ENCODE peak calls at places on chromosome 10, in six cellular contexts. R is HCT116, H is PC-9, Y is IMR-90, G is keratinocyte, X is GM12878. L is an unnamed sample.

GRCh38 chr10:91700273-91700672 is 67.4 kb upstream of the PPP1R3C start:
- DNase-seq in G (no peak), R (no peak), X (no peak), Y (no peak), H (no peak), L (no peak)

GRCh38 chr10:28302012-28302667 is 724 bp downstream of the MPP7 start:
- DNase-seq in H (no peak), G (no peak), R (no peak), Y (no peak), X (no peak), L (no peak)

GRCh38 chr10:102869290-102870198 is at the start of gene AS3MT:
- DNase-seq in H (peak), G (no peak), R (no peak), X (no peak), Y (no peak), L (no peak)

GRCh38 chr10:70576803-70577517 is 25.6 kb downstream of the PRF1 start:
- DNase-seq in H (no peak), Y (peak), G (no peak), X (no peak), R (no peak), L (peak)

GRCh38 chr10:52447931-52448353 is 133.9 kb downstream of the DKK1 start:
- DNase-seq in G (no peak), Y (peak), X (no peak), H (no peak), R (no peak), L (no peak)

GRCh38 chr10:27448926-27449325 is 55.2 kb upstream of the RAB18 start:
- DNase-seq in H (no peak), X (no peak), Y (peak), G (peak), R (peak), L (peak)

GRCh38 chr10:116743266-116744064 is 1.1 kb upstream of the HSPA12A start:
- DNase-seq in Y (no peak), R (no peak), X (no peak), G (no peak), H (no peak), L (no peak)

GRCh38 chr10:31419394-31420063 is 100.5 kb downstream of the ZEB1 start:
- DNase-seq in Y (peak), H (no peak), G (no peak), X (no peak), R (no peak), L (peak)

GRCh38 chr10:27512548-27512947 is 8.4 kb downstream of the RAB18 start:
- DNase-seq in H (no peak), X (no peak), G (no peak), R (no peak), Y (peak), L (no peak)

GRCh38 chr10:11921800-11922387 is 98.7 kb downstream of the PROSER2 start:
- DNase-seq in G (no peak), H (no peak), R (no peak), X (no peak), Y (no peak), L (no peak)

GRCh38 chr10:91636892-91637291 is 4.0 kb upstream of the PPP1R3C start:
- DNase-seq in G (no peak), X (no peak), R (no peak), Y (no peak), H (no peak), L (no peak)

GRCh38 chr10:13734151-13734550 is 147.4 kb downstream of the PRPF18 start:
- DNase-seq in H (no peak), G (no peak), X (no peak), Y (no peak), R (no peak), L (no peak)

GRCh38 chr10:111113238-111113960 is 36.6 kb downstream of the ADRA2A start:
- DNase-seq in Y (no peak), X (no peak), G (no peak), R (no peak), H (no peak), L (no peak)

GRCh38 chr10:44376504-44377099 is 8.3 kb downstream of the CXCL12 start:
- DNase-seq in X (no peak), H (no peak), Y (no peak), G (no peak), R (no peak), L (no peak)

GRCh38 chr10:44378626-44379025 is 6.3 kb downstream of the CXCL12 start:
- DNase-seq in R (no peak), H (no peak), X (no peak), G (no peak), Y (no peak), L (no peak)

GRCh38 chr10:44379907-44380306 is 5.0 kb downstream of the CXCL12 start:
- DNase-seq in H (no peak), R (no peak), Y (no peak), G (no peak), X (no peak), L (no peak)

GRCh38 chr10:44380829-44381600 is 3.9 kb downstream of the CXCL12 start:
- DNase-seq in G (no peak), Y (no peak), X (no peak), R (no peak), H (no peak), L (no peak)

GRCh38 chr10:44377651-44378310 is 7.1 kb downstream of the CXCL12 start:
- DNase-seq in H (no peak), Y (no peak), G (no peak), X (no peak), R (no peak), L (no peak)
- H3K4me2 ChIP-seq in H (no peak), Y (no peak), G (no peak), X (no peak), R (no peak), L (no peak)

DNA sequence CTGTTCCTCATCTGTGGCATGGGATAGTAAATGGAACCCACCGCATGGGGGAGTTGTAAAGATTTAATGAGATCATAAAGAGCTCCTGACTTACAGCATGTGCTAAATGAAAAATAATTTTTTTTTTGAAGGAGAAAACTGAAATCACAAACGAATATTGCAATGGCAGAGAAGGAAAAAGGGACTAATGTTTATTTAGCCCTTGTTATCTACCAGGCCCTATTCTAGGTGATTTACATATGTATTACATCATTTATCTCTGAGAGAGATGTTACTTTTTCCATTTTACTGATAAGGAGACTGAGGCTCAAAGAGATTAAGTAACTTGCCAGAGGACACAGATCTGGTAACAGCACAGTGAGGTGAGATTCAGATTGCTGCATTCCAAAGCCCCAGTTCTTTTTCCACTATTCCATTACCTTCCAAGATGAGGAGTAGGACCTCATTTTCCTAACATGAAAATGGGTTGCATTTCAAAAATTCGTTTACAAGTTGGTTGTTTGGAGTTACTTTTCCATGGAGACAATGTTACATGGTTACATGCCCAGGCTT is 28.6 kb downstream of the VCL start:
- DNase-seq in H (no peak), Y (no peak), X (no peak), R (no peak), G (no peak), L (no peak)
- H3K4me2 ChIP-seq in H (no peak), Y (peak), X (no peak), R (peak), G (no peak), L (no peak)

DNA sequence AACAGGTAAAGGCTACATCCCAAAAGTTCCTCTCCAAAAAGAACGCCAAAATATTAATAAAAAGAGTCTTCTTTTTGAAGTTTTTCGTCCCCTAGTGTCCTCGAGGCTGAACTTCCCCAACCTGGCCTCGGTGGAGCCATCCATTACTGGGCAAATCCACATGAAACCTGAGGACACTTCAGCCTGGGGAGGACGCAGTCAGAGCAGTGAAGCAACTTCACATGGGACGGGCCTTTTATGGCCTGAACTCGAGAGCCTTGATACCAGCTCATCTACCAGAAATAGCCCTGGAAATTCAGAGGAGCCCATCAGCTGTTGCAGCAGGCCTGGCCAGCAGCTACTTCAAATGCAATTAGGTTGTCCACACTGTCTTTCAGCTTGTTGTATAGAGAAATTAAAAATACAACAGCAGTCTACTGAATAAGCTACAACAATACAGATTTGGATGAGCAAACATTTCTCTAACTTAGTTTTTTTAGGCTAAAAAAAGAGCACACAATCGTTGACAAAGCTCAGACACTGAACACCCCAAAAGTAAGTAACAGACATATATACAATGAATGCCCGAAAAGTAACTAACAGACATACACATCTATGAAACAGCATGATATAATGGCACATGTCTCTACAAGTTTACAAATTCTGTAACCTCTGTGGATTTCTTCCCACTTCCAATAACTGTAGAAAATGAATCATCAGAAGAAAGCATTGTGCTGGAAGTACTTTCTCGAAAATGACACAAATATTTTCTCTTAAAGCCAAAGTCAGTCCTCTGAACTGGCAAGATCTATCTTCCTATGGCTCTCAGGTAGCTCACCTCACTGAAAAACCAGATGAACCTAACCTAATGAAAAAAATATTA is at the start of gene SVIL:
- DNase-seq in Y (peak), G (no peak), H (no peak), R (no peak), X (no peak), L (peak)
- H3K4me2 ChIP-seq in Y (peak), G (peak), H (peak), R (peak), X (no peak), L (peak)

GRCh38 chr10:100970914-100971811 is 1.9 kb downstream of the SEMA4G start:
- DNase-seq in R (no peak), G (no peak), X (no peak), H (no peak), Y (no peak), L (no peak)

GRCh38 chr10:100970076-100970913 is 991 bp downstream of the SEMA4G start:
- DNase-seq in X (no peak), H (no peak), R (peak), Y (no peak), G (no peak), L (no peak)

GRCh38 chr10:100968037-100968736 is 1.1 kb upstream of the SEMA4G start:
- DNase-seq in Y (no peak), R (no peak), H (no peak), X (no peak), G (no peak), L (no peak)

GRCh38 chr10:100968839-100969174 is 497 bp upstream of the SEMA4G start:
- DNase-seq in Y (no peak), X (no peak), G (no peak), H (no peak), R (no peak), L (no peak)

DNA sequence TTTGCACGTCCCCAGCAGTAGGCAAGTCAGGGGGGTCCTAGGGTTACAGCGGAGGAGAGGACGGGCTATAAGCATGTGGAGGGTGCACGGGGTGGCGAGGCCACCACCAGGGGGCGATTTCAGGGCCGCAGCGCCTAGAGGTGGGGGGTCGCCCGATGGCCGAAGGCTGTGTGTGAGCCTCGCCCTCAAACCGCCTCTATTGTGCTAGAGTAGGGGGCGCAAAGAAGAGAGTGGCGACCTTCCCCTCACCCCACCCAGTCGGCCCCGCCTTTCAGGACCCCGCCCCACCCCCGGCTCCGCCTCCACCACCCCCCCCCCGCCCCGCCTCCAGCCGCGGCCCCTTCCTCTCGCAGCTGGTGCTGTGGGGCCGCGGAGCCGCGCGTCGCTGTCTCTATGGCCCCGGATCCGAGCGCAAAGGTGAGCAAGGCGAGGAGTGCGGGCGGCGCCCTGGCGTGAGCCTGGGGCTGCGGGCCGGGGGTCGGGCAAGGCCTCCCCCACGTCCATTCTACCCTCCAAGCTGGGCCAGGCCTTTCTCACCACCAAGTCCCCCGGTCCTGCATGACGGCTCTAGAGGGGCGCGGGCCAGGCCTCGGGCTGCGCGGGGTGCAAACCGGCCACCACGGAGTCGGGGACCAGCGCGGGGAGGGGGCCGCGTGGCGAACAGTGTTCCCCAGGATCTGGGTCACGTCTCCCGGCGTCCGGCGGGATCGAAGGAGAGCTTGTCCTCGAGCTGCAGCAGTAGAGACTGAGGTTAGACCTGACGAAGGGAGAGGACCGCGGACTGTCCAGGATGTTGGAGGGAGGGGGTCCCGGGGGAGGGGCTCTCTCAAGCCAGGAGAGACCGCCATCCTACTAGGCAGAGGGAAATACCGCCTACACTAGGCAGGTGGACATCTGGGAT is at the start of gene SEMA4G:
- DNase-seq in H (no peak), X (no peak), Y (peak), G (no peak), R (peak), L (no peak)
- H3K4me2 ChIP-seq in H (no peak), X (peak), Y (peak), G (peak), R (peak), L (peak)

DNA sequence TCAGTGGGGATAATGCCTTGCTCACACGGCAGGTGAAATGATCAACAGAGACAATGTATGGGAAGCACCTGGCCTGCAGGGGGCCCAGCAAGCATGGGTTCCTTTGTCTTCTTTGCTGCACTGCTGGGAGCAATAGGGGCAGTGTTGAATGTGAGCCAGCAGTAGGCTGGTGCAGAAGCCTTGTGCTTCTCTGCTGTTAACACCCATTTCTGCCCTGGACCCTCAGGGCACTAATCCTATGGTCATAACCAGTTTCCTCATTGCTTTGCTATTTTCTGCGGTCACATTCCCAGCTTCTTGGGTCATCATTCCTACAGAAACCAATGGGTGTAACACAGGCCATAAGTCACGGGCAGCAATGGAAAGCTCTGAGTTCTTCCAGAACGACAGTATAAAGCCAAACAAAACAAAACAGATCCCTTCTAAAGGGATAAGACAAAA is 10.9 kb upstream of the LGI1 start:
- DNase-seq in H (peak), G (peak), X (no peak), R (peak), Y (peak), L (peak)
- H3K4me2 ChIP-seq in H (peak), G (no peak), X (no peak), R (peak), Y (peak), L (no peak)

DNA sequence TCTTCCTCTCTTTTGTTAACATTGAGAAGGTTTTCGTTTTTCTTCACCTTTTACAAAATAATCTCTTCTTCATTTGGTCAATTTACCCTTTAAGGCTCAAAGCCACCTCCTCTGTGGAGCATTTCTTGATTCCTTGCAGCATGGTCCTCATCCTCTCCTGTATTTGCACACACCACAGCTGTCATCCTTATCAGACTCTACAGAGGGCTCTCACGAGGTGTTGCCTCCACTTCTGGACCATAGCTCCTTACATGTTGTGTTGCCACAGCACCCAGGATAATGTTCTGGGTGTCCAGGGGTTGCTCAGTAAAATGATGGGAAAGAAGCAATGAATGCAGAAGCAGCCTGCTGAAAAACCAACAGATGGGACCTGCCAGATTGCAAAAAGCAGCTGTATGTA is 192.8 kb downstream of the SH2D4B start:
- DNase-seq in G (no peak), H (no peak), X (no peak), R (no peak), Y (no peak), L (no peak)
- H3K4me2 ChIP-seq in G (no peak), H (no peak), X (no peak), R (no peak), Y (no peak), L (no peak)

GRCh38 chr10:92751827-92752226 is 62.1 kb downstream of the HHEX start:
- DNase-seq in R (no peak), Y (no peak), H (no peak), G (no peak), X (no peak), L (no peak)
- H3K4me2 ChIP-seq in R (no peak), Y (no peak), H (no peak), G (no peak), X (no peak), L (no peak)

DNA sequence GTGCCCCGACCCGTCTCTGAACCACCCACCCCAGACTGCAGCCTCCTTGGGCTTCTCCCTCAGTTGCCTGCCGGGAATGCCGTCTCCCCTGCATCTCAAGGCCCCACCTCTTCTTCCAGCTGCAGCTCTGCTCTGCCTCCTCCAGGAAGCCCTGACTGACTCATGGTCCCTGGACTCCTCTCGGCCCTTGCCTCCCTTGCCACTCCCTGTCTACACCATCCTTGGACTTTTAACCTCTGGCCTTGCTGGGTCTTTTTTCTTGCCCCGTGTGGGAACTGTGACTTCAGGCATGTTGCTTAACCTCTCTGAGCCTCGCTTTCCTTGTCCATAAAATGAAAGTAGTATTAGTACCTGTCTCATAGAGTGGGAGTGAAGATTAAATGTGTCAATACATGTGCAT is 56.3 kb downstream of the C10orf105 start:
- DNase-seq in H (no peak), Y (no peak), G (no peak), X (no peak), R (no peak), L (no peak)
- H3K4me2 ChIP-seq in H (no peak), Y (no peak), G (no peak), X (no peak), R (no peak), L (no peak)

DNA sequence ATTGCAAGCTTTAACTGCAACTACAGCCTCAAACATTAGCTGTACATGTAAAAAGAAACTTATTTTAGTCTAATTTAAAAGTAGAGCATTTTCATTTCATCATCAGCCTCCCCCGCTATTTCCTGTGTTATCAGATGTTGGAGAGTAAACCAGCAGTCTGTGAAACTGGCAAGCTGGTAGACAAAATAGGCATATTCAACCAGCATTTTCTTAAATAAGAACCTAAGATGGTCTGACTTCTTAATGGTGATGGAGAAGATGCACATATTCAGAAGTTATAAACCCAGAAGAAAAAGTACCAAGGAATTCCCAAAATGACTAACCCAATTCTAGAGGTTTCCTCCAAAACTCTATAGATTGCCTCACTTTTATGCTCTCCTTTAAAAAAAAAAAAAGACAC is 24.9 kb downstream of the PIK3AP1 start:
- DNase-seq in G (no peak), R (no peak), X (no peak), H (no peak), Y (peak), L (no peak)
- H3K4me2 ChIP-seq in G (no peak), R (no peak), X (peak), H (no peak), Y (no peak), L (no peak)

DNA sequence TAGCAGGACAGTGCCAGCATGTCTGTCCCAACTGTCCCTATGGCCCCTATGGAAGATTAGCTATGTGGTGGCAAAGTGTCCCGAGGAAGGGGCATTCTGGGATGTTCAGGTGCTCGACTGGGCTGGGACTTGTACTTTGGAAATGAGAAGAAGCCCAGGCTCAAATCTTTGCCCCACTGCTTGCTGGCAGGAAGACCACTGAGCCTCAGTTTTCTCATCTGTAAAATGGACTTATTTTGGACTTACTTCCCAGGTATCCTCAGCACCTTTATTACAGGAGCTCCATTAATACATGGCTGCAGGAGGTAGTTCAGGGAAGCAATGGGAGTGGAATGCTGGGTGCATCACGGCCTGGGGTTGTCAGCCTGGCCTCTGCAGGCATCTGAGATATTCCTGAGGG is 71.2 kb downstream of the LHPP start:
- DNase-seq in Y (no peak), G (no peak), R (no peak), H (no peak), X (no peak), L (no peak)
- H3K4me2 ChIP-seq in Y (no peak), G (no peak), R (peak), H (no peak), X (no peak), L (no peak)